ENCODE peak calls at places on chromosomes 5 and 9, in four cellular contexts. One of them, this sample, is unnamed.
A peak's percentile ranks its signal among the peaks of the same experiment; 100 is the strongest.

GRCh38 chr5:172496671-172497371 is 42.5 kb upstream of the SH3PXD2B start:
- DNase-seq in K562: no peak
- DNase-seq in HepG2: no peak
- DNase-seq in GM12878: no peak
- DNase-seq in this sample: no peak

GRCh38 chr5:72125931-72126620 is 18.8 kb downstream of the MAP1B start:
- DNase-seq in GM12878: no peak
- DNase-seq in K562: no peak
- DNase-seq in HepG2: no peak
- DNase-seq in this sample: peak; percentile 51

GRCh38 chr5:151288180-151288579 is 15.4 kb downstream of the SLC36A3 start:
- DNase-seq in GM12878: no peak
- DNase-seq in HepG2: peak; percentile 6
- DNase-seq in K562: peak; percentile 19
- DNase-seq in this sample: peak; percentile 46

GRCh38 chr9:127973169-127974001 is 7.4 kb downstream of the EEIG1 start:
- DNase-seq in K562: no peak
- DNase-seq in HepG2: no peak
- DNase-seq in GM12878: no peak
- DNase-seq in this sample: no peak

GRCh38 chr5:44294492-44294891 is 94.7 kb downstream of the FGF10 start:
- DNase-seq in HepG2: no peak
- DNase-seq in K562: no peak
- DNase-seq in GM12878: no peak
- DNase-seq in this sample: no peak

GRCh38 chr9:127116946-127117345 is 5.5 kb downstream of the ANGPTL2 start:
- DNase-seq in HepG2: no peak
- DNase-seq in GM12878: no peak
- DNase-seq in K562: no peak
- DNase-seq in this sample: no peak

GRCh38 chr9:120583958-120584369 is 4.0 kb upstream of the CDK5RAP2 start:
- DNase-seq in GM12878: peak; percentile 65
- DNase-seq in HepG2: peak; percentile 85
- DNase-seq in K562: peak; percentile 54
- DNase-seq in this sample: peak; percentile 40

GRCh38 chr9:88161144-88161543 is 22.9 kb upstream of the SPATA31C2 start:
- DNase-seq in GM12878: no peak
- DNase-seq in K562: peak; percentile 56
- DNase-seq in HepG2: no peak
- DNase-seq in this sample: no peak

GRCh38 chr9:106758911-106759310 is 104.1 kb upstream of the ZNF462 start:
- DNase-seq in HepG2: no peak
- DNase-seq in K562: no peak
- DNase-seq in GM12878: peak; percentile 34
- DNase-seq in this sample: no peak

GRCh38 chr5:1156033-1156753 is 44.3 kb upstream of the SLC12A7 start:
- DNase-seq in HepG2: no peak
- DNase-seq in GM12878: no peak
- DNase-seq in K562: no peak
- DNase-seq in this sample: peak; percentile 57

GRCh38 chr5:1152771-1153282 is 41.0 kb upstream of the SLC12A7 start:
- DNase-seq in GM12878: no peak
- DNase-seq in HepG2: no peak
- DNase-seq in K562: no peak
- DNase-seq in this sample: no peak

GRCh38 chr5:1153428-1153827 is 41.6 kb upstream of the SLC12A7 start:
- DNase-seq in K562: no peak
- DNase-seq in HepG2: no peak
- DNase-seq in GM12878: no peak
- DNase-seq in this sample: no peak

GRCh38 chr5:1156754-1157460 is 44.5 kb upstream of the SLC6A19 start:
- DNase-seq in K562: no peak
- DNase-seq in GM12878: no peak
- DNase-seq in HepG2: no peak
- DNase-seq in this sample: no peak

GRCh38 chr5:1155191-1156032 is 43.5 kb upstream of the SLC12A7 start:
- DNase-seq in HepG2: no peak
- DNase-seq in K562: no peak
- DNase-seq in GM12878: no peak
- DNase-seq in this sample: peak; percentile 52
- TF ChIP-seq EZH2 in HepG2: no peak
- TF ChIP-seq EZH2 in K562: no peak
- TF ChIP-seq EZH2 in GM12878: no peak
- TF ChIP-seq EZH2 in this sample: no peak

GRCh38 chr9:23321049-23321448 is 505.0 kb downstream of the ELAVL2 start:
- DNase-seq in K562: no peak
- DNase-seq in HepG2: no peak
- DNase-seq in GM12878: no peak
- DNase-seq in this sample: no peak

GRCh38 chr9:23324511-23324910 is 501.5 kb downstream of the ELAVL2 start:
- DNase-seq in HepG2: no peak
- DNase-seq in GM12878: no peak
- DNase-seq in K562: no peak
- DNase-seq in this sample: peak; percentile 36

GRCh38 chr9:23322392-23322791 is 503.6 kb downstream of the ELAVL2 start:
- DNase-seq in HepG2: no peak
- DNase-seq in GM12878: no peak
- DNase-seq in K562: no peak
- DNase-seq in this sample: peak; percentile 19

GRCh38 chr9:23326597-23326996 is 499.4 kb downstream of the ELAVL2 start:
- DNase-seq in GM12878: no peak
- DNase-seq in K562: no peak
- DNase-seq in HepG2: no peak
- DNase-seq in this sample: no peak
- TF ChIP-seq CTCF in GM12878: no peak
- TF ChIP-seq CTCF in K562: no peak
- TF ChIP-seq CTCF in HepG2: no peak
- TF ChIP-seq CTCF in this sample: no peak

GRCh38 chr9:134925011-134925511 is 7.3 kb upstream of the FCN1 start:
- DNase-seq in K562: no peak
- DNase-seq in HepG2: no peak
- DNase-seq in GM12878: no peak
- DNase-seq in this sample: no peak

GRCh38 chr9:134919316-134919715 is 1.6 kb upstream of the FCN1 start:
- DNase-seq in GM12878: no peak
- DNase-seq in K562: no peak
- DNase-seq in HepG2: no peak
- DNase-seq in this sample: no peak

GRCh38 chr9:134922066-134922931 is 4.6 kb upstream of the FCN1 start:
- DNase-seq in GM12878: no peak
- DNase-seq in HepG2: no peak
- DNase-seq in K562: no peak
- DNase-seq in this sample: no peak

GRCh38 chr9:134922932-134923240 is 5.2 kb upstream of the FCN1 start:
- DNase-seq in K562: no peak
- DNase-seq in HepG2: no peak
- DNase-seq in GM12878: no peak
- DNase-seq in this sample: no peak

DNA sequence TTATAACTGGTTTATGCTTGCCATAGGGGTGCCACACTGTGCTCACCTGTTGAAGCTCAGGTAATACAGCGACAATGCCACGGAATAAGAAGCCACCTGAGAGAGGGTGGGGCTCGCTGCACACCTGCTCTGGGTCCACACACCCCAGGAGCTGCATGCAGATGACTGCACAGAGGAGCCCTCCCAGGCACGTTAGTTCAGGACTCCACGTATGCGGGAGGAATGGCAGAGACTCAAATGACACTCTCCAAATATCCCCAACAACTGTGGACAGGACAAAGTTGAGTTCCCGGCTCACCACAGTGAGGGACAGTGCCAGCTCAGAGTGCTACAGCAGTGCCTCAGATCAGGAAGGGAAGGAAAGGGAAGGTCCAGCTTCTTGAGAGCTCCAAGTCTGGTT is 5.8 kb upstream of the FCN1 start:
- DNase-seq in GM12878: no peak
- DNase-seq in K562: no peak
- DNase-seq in HepG2: no peak
- DNase-seq in this sample: no peak
- TF ChIP-seq JUNB in GM12878: no peak
- TF ChIP-seq JUNB in K562: no peak
- TF ChIP-seq JUNB in HepG2: no peak
- TF ChIP-seq JUNB in this sample: no peak

GRCh38 chr9:98708933-98709911 is at the start of gene GABBR2:
- DNase-seq in GM12878: no peak
- DNase-seq in HepG2: no peak
- DNase-seq in K562: peak; percentile 25
- DNase-seq in this sample: peak; percentile 68
- TF ChIP-seq EZH2 in GM12878: no peak
- TF ChIP-seq EZH2 in HepG2: no peak
- TF ChIP-seq EZH2 in K562: no peak
- TF ChIP-seq EZH2 in this sample: peak; percentile 30

DNA sequence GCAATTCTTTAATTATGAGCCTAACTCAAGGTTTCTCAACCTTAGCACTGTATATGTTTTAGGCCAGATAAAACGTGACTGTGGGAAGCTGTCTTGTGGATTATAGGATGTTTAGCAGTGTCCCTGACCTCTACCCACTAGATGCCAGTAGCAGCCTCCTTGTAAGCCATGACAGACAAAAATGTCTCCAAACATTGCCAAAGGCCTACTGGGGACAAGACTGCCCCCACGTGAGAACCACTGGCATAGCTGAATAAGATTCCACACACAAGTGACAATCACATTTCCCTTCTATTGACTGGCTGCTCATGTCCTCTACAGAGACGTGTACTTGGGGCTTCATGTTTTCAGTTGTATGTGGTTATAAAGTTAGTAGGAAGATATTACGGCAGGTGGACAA is 55.4 kb downstream of the GOLM1 start:
- DNase-seq in K562: no peak
- DNase-seq in GM12878: no peak
- DNase-seq in HepG2: peak; percentile 16
- DNase-seq in this sample: no peak
- TF ChIP-seq CTCF in K562: no peak
- TF ChIP-seq CTCF in GM12878: peak; percentile 16
- TF ChIP-seq CTCF in HepG2: peak; percentile 53
- TF ChIP-seq CTCF in this sample: peak; percentile 41

GRCh38 chr5:139979518-139979917 is 63.6 kb downstream of the NRG2 start:
- DNase-seq in K562: no peak
- DNase-seq in HepG2: no peak
- DNase-seq in GM12878: no peak
- DNase-seq in this sample: no peak
- TF ChIP-seq JUNB in K562: no peak
- TF ChIP-seq JUNB in HepG2: no peak
- TF ChIP-seq JUNB in GM12878: no peak
- TF ChIP-seq JUNB in this sample: no peak

GRCh38 chr5:1735320-1735970 is 64.2 kb downstream of the MRPL36 start:
- DNase-seq in HepG2: no peak
- DNase-seq in GM12878: no peak
- DNase-seq in K562: no peak
- DNase-seq in this sample: no peak

GRCh38 chr5:1737790-1738405 is 61.7 kb downstream of the MRPL36 start:
- DNase-seq in GM12878: peak; percentile 11
- DNase-seq in HepG2: peak; percentile 31
- DNase-seq in K562: peak; percentile 61
- DNase-seq in this sample: peak; percentile 63

GRCh38 chr5:1736065-1736464 is 63.6 kb downstream of the MRPL36 start:
- DNase-seq in K562: no peak
- DNase-seq in GM12878: no peak
- DNase-seq in HepG2: no peak
- DNase-seq in this sample: no peak

GRCh38 chr5:1734908-1735289 is 64.7 kb downstream of the MRPL36 start:
- DNase-seq in K562: no peak
- DNase-seq in HepG2: no peak
- DNase-seq in GM12878: no peak
- DNase-seq in this sample: no peak

DNA sequence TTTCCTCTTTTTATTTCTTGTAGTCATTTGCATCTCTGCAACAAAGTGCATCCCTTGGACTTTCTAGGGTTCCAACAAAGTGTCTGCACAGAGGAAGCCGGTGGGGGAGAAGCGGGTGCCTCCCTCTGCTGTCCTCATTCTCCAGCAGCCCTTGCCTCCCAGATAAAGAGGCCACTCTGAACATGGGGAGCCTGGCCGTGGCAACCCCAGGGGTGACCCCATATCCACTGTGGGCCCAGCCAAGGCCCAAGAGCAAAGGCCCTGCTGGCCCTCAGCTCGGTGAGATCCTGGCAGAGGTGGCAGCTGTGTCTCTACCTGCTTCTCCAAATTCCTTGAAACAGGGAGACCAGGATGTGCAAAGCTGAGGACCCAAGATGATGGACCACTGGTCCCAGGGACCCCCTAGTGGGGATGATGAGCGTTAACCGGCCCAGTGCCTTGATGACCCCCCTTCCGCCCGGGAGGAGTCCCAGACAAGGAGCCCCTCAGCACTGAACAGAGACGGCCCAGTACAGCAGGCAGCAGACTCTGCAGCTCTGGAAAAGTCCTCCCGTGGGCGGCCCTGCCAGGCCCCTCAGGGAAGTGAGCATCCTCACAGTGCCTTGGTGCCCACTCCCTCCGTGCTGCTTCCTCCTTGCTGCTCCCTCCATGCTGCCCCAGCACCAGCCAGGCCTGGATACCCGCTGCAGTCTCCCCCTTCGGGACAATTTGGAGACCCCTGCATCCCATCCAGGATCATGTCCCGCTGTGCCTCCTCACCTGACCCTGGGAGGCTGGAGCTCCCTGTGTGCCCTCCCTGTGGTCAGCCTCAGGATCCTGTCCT is 62.5 kb downstream of the MRPL36 start:
- DNase-seq in GM12878: no peak
- DNase-seq in K562: no peak
- DNase-seq in HepG2: no peak
- DNase-seq in this sample: peak; percentile 56
- TF ChIP-seq EZH2 in GM12878: no peak
- TF ChIP-seq EZH2 in K562: no peak
- TF ChIP-seq EZH2 in HepG2: no peak
- TF ChIP-seq EZH2 in this sample: no peak

GRCh38 chr9:18498947-18499585 is 25.1 kb downstream of the ADAMTSL1 start:
- DNase-seq in HepG2: no peak
- DNase-seq in K562: no peak
- DNase-seq in GM12878: no peak
- DNase-seq in this sample: no peak

GRCh38 chr9:18493361-18494015 is 19.5 kb downstream of the ADAMTSL1 start:
- DNase-seq in HepG2: no peak
- DNase-seq in GM12878: no peak
- DNase-seq in K562: no peak
- DNase-seq in this sample: no peak

GRCh38 chr9:18496586-18496985 is 22.6 kb downstream of the ADAMTSL1 start:
- DNase-seq in HepG2: no peak
- DNase-seq in GM12878: no peak
- DNase-seq in K562: no peak
- DNase-seq in this sample: no peak

GRCh38 chr9:18492612-18493011 is 18.7 kb downstream of the ADAMTSL1 start:
- DNase-seq in GM12878: no peak
- DNase-seq in K562: no peak
- DNase-seq in HepG2: no peak
- DNase-seq in this sample: no peak

GRCh38 chr9:18495065-18495464 is 21.1 kb downstream of the ADAMTSL1 start:
- DNase-seq in GM12878: no peak
- DNase-seq in K562: no peak
- DNase-seq in HepG2: no peak
- DNase-seq in this sample: no peak
- TF ChIP-seq CTCF in GM12878: no peak
- TF ChIP-seq CTCF in K562: no peak
- TF ChIP-seq CTCF in HepG2: no peak
- TF ChIP-seq CTCF in this sample: no peak

This sample was measured in GM23338.